ENCODE peak calls at places on chromosomes 7 and 10, in five cellular contexts. J is AG10803, D is IMR-90, H is heart right ventricle, A is astrocyte of the spinal cord. L is an unnamed sample.

GRCh38 chr10:127813290-127813689 is 76.3 kb downstream of the FOXI2 start:
- DNase-seq in J (no peak), D (no peak), A (no peak), H (no peak), L (peak)

GRCh38 chr10:95423327-95424005 is 132.7 kb upstream of the PDLIM1 start:
- DNase-seq in A (no peak), D (no peak), H (no peak), J (no peak), L (no peak)

GRCh38 chr10:78292987-78293865 is 259.6 kb downstream of the RPS24 start:
- DNase-seq in D (peak), J (no peak), A (peak), H (no peak), L (no peak)

GRCh38 chr7:131945948-131946525 is 389.6 kb upstream of the PODXL start:
- DNase-seq in D (no peak), H (no peak), A (no peak), J (no peak), L (no peak)

GRCh38 chr7:3884543-3884942 is 583.5 kb downstream of the SDK1 start:
- DNase-seq in J (no peak), A (no peak), D (no peak), H (no peak), L (no peak)

GRCh38 chr7:108114117-108114841 is 15.9 kb downstream of the LAMB4 start:
- DNase-seq in J (no peak), A (no peak), H (no peak), D (no peak), L (no peak)

GRCh38 chr10:102408728-102409603 is 9.6 kb downstream of the PSD start:
- DNase-seq in J (no peak), D (peak), H (no peak), A (no peak), L (no peak)

GRCh38 chr10:42975558-42976352 is 101.1 kb upstream of the RET start:
- DNase-seq in A (no peak), J (no peak), D (no peak), H (peak), L (no peak)

GRCh38 chr7:33428415-33428814 is 299.1 kb downstream of the BBS9 start:
- DNase-seq in A (no peak), H (no peak), D (no peak), J (peak), L (no peak)

DNA sequence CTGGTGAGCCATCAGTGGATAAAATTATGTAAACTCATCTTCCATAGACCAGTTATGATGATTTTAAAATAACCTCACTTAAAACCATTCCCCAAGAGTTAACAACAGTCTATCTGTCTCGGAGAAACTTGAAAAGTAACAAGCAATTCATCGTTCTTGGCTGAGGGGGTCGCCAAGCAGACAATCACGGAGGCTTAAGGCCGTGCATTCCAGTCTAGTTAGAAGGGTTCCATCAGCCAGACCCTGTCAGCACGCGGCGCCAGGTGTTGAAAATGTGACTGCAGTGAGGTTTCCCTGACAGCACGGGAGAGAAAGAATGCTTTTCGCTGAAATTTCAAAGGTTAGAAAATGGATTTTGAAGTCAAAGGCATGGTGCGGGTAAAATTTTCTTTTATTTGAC is 1025.0 kb upstream of the CELF2 start:
- DNase-seq in J (no peak), H (no peak), D (no peak), A (no peak), L (no peak)
- TF ChIP-seq CTCF in J (no peak), H (peak), D (no peak), A (no peak), L (no peak)

DNA sequence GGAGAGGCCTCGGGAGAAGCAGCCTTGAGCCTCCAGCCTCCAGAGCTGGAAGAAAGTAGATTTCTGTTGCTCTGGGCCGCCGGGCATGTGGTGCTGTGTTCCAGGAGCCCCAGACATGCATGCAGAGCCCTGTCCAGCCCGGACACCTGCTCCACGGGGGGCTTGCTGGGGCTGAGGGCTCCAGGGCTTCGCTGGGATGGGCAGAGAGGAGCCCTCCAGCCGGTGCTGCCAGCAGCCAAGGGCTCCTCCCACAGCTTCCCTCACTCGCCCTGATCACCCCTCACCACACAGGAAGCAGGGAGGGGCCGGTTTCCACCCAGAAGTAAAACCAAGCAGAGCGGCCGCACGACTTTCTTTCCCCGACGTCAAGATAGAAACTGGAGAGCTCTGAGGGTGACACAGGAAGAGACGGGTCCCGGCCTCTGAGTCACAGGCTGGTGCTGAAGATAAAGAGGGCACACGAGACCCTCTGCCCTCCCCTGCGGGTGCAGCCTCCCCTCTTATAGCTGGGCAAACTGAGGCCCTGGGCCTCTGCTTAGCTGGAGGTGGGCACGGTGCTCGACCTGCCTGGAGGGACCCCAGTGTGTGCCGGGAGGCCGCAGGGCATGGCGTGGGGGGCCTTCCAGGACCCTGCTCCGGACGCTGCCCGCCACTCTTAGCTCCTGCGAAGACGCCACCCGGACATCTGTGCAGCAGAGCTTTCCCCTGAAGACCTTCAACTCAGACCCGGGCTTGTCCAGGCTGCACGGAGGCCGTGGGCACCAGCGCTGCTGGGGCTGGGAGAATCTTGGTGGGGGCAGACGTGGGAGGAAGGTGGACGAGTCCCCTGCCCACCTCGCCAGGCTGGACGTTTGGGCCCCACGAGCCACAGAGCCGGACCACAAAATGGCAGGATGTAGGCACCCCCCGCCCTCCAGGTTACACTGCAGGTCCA is 31.1 kb downstream of the ADAP1 start:
- DNase-seq in H (peak), D (peak), A (peak), J (peak), L (no peak)
- H3K4me3 ChIP-seq in H (no peak), D (no peak), A (no peak), J (no peak), L (no peak)

GRCh38 chr10:97059006-97059871 is 126.5 kb downstream of the SLIT1 start:
- DNase-seq in H (no peak), J (no peak), A (no peak), D (no peak), L (no peak)
- TF ChIP-seq CTCF in H (no peak), J (no peak), A (peak), D (no peak), L (no peak)

DNA sequence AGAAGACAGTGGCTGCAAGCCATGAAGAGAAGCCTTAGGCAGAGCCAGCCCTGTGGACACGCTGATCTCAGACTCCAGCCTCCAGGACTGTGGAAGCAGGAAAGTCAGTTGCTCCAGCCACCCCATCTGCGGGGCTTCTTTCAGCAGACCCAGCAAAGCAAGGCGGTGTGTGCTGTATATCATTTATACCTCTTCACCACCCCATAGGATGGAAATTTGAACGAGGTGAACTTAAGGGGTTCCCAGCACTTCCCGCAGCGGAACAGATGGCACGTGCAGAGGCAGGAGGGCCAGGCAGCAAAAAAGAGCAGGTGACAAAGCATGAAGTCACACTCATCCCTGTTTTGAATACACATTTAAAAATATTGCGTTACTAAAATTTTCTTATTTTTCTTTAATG is 159.4 kb downstream of the ADARB2 start:
- DNase-seq in H (no peak), D (no peak), J (no peak), A (no peak), L (no peak)
- H3K4me3 ChIP-seq in H (no peak), D (no peak), J (no peak), A (no peak), L (no peak)

DNA sequence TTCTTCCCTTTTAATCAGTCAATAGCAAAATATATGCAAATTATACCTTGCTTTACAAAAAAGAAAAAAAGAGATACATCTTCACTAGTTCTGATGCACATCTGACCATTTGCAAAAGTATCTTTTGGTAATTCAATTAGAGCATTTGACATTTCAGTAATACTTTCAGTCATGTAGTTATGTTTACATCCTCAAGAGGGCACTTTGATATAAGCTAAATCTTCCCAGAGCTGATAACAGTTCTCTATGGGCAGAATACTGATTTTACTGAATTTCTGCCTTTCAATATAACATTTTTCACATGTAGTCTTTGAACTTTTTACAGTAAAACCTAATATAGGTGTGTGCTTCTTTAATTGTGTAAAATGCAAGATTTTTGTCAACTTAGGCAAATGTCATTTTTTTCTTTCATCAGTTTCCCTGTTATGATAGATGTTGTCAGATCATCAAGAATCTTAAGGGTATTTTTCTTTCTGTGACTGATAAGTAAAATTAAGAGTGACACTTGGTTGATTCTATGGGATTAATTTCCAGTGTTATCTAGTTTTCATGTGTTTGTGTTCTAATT is 703.5 kb upstream of the SEMA3D start:
- DNase-seq in D (peak), A (peak), J (peak), H (no peak), L (peak)
- TF ChIP-seq CTCF in D (peak), A (peak), J (peak), H (peak), L (peak)

DNA sequence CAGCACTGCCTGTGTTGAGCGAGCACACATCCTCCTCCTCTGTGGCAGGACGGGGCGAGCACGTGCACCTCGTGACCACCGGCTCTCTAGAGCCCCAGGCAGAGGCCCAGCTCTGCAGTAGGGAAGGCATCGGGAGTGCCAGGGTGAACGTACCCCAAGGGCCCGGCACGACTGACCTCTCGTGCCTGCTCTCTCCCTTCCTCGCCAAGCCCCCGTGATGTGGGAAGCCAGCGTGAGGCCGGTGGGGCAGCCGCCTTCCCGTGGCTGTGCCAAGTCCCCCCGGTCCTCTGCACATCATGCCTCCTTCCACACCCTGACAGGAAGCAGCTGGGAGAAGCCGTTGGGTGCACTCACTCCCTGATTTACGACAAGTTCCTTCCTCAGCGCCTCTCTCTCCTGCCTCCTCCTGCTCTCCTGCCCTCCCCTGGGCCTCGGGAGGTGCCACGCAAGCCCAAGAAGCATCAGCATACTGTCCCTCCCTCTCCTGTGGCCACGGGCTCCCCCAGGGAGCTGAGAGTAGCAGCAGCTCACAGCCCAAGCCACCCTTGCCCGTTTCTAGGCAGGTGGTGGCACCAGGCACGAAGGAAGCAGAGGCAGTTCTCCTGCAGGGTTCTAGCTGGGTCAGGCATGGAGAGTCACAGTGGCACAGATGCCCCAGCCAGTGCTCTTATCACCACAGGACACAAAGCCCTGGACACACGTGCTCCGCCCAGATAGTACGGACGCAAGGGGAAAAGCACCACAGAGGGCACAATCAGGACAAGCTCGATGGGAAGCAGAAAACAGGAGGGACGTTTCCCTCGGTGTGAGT is 47.0 kb downstream of the AMZ1 start:
- DNase-seq in D (no peak), J (no peak), A (no peak), H (no peak), L (no peak)
- H3K4me3 ChIP-seq in D (no peak), J (no peak), A (no peak), H (no peak), L (no peak)

GRCh38 chr7:91249506-91250233 is 14.6 kb upstream of the FZD1 start:
- DNase-seq in J (peak), D (peak), A (peak), H (no peak), L (peak)

GRCh38 chr7:91248996-91249395 is 15.2 kb upstream of the FZD1 start:
- DNase-seq in D (peak), A (no peak), J (peak), H (no peak), L (peak)

GRCh38 chr7:91250706-91251105 is 13.5 kb upstream of the FZD1 start:
- DNase-seq in J (no peak), H (no peak), A (no peak), D (no peak), L (no peak)

GRCh38 chr7:91243591-91244368 is 20.5 kb upstream of the FZD1 start:
- DNase-seq in J (peak), A (peak), D (peak), H (no peak), L (peak)

GRCh38 chr7:91247497-91247896 is 16.7 kb upstream of the FZD1 start:
- DNase-seq in H (no peak), A (no peak), J (no peak), D (no peak), L (no peak)
- TF ChIP-seq CTCF in H (no peak), A (no peak), J (no peak), D (no peak), L (no peak)

DNA sequence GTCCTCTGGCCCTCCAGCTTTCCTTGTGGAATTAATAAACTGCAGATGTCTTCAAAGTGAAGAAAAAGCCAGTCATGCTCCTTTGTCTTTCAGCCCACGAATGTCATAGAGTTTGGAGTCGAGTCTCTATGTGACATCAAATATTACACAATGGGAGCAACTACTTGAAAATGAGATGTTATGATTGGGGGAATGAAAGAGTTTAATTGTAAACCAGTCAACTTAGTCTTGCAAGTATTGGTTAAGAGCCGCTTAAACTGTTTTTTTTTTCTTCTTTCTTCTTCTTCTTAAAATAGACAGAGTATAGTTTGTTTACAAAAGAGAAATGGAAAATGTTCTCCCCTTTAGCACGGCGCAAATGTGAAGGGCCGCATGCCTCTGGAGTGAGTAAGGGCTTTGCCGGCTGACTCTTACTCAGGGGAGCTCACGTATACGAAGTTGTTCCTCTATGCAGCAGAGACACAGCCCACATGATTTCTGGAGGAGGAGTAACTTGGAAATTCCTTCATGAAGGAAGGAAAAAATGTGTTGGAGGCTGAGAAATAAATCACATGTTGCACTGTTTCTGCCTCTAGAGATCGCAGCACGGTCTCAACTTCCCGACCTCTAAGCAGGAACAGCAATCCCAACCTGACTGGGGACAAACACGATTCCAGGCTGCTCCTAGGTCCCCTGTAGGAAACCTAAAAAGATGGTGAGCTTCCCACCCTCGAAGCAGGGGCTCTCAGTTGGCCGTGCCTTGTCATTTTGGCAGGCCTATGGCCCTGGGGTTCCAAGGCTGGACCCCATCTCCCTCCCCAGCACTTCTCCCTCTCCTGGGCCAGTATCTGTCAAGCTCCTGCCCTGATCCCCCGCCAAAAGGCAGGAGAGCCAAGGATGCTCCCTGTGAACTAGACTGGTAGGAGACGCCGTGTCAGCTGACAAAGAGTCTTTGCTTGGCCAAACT is 44.9 kb downstream of the MYOF start:
- DNase-seq in D (peak), J (peak), H (peak), A (peak), L (peak)
- H3K4me3 ChIP-seq in D (no peak), J (peak), H (no peak), A (no peak), L (peak)

DNA sequence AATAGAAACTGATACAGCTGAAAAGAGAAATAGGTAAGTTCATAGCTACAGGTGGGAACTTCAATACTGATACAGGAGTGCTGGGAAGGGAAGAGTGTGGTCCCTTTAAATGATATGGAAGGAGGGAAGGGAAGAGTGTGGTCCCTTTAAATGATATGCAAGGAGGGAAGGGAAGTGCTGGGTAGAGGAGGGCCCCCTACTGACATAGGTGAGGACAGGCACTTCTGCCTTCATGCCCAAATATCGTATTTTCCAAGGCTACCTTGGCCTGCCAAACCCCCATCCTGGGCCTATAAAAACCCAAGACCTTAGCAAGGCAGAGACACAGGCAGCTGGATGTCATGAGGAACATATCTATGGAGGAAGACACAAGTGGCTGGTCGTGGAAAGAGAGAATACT is 92.3 kb downstream of the MAGI2 start:
- DNase-seq in A (no peak), D (no peak), J (no peak), H (no peak), L (no peak)
- TF ChIP-seq CTCF in A (no peak), D (no peak), J (no peak), H (no peak), L (no peak)

GRCh38 chr7:140479739-140480084 is 407 bp upstream of the MKRN1 start:
- DNase-seq in J (no peak), A (no peak), H (no peak), D (no peak), L (peak)

GRCh38 chr7:140476698-140477261 is 2.5 kb downstream of the MKRN1 start:
- DNase-seq in A (no peak), D (no peak), H (no peak), J (no peak), L (no peak)

GRCh38 chr7:140478361-140479061 is 794 bp downstream of the MKRN1 start:
- DNase-seq in H (peak), A (peak), J (peak), D (peak), L (peak)

GRCh38 chr7:140479062-140479738 is at the start of gene MKRN1:
- DNase-seq in J (peak), A (peak), H (peak), D (peak), L (peak)

DNA sequence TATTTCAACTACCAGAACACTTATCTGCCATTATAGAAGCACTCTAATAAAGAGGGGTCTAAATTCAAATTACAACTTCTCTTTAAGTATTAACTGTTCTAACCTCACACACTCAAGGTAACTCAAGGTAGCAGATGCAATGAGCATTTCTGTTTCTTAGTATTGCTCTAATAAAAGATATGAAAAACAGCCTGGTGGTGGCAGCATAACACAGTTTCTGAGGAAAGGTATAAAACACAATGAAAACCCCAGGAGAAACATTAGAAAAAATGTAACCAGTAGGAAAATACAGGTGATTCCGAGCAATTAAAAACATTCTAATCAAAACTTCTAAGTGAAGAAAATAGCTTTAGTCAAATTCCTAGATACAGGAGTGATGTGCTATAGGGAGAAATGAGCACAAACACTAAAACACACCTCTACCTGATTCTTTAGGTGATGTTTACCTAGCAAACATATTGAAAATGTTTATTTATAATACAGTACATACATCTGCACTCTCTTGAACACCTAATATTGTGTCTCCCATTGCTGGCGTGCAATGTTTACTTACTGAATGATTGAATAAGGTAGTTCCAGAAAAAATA is 3.5 kb downstream of the MKRN1 start:
- DNase-seq in A (peak), J (peak), D (peak), H (no peak), L (peak)
- H3K4me3 ChIP-seq in A (no peak), J (no peak), D (no peak), H (no peak), L (no peak)